ENCODE peak calls at places on chromosomes 16 and 17, in seven cellular contexts. E, I, Y, A, S, B and U are unnamed samples.
A peak's percentile ranks its signal among the peaks of the same experiment; 100 is the strongest.

GRCh38 chr17:46819906-46820351 is 1.4 kb upstream of the WNT3 start:
- DNase-seq in E (no peak), I (no peak), Y (no peak), A (no peak), S (no peak), B (no peak), U (no peak)

GRCh38 chr17:35089846-35090193 is 26.3 kb upstream of the RFFL start:
- DNase-seq in E (no peak), I (peak; percentile 30), Y (peak; percentile 58), A (no peak), S (peak; percentile 68), B (no peak), U (peak; percentile 64)

GRCh38 chr16:77585852-77586251 is 136.5 kb upstream of the NUDT7 start:
- DNase-seq in E (no peak), I (no peak), Y (no peak), A (no peak), S (peak; percentile 51), B (no peak), U (no peak)

GRCh38 chr16:71387045-71387871 is 28.7 kb downstream of the CALB2 start:
- DNase-seq in E (no peak), I (no peak), Y (no peak), A (no peak), S (no peak), B (no peak), U (no peak)

GRCh38 chr17:81223758-81224122 is 975 bp upstream of the CEP131 start:
- DNase-seq in E (no peak), I (no peak), Y (no peak), A (no peak), S (peak; percentile 26), B (no peak), U (no peak)

GRCh38 chr17:37045271-37045946 is 96.7 kb downstream of the AATF start:
- DNase-seq in E (no peak), I (no peak), Y (no peak), A (no peak), S (no peak), B (no peak), U (no peak)

GRCh38 chr17:27760069-27760885 is 40.1 kb downstream of the NOS2 start:
- DNase-seq in E (peak; percentile 75), I (peak; percentile 16), Y (peak; percentile 61), A (peak; percentile 66), S (peak; percentile 57), B (peak; percentile 70), U (no peak)

GRCh38 chr17:15951368-15952047 is 6.6 kb downstream of the ADORA2B start:
- DNase-seq in E (no peak), I (no peak), Y (no peak), A (no peak), S (peak; percentile 2), B (no peak), U (no peak)

GRCh38 chr17:9875441-9875840 is 29.6 kb downstream of the RCVRN start:
- DNase-seq in E (no peak), I (peak; percentile 81), Y (peak; percentile 28), A (no peak), S (peak; percentile 79), B (peak; percentile 52), U (no peak)

GRCh38 chr17:73104450-73104849 is 12.0 kb upstream of the SLC39A11 start:
- DNase-seq in E (no peak), I (no peak), Y (no peak), A (no peak), S (no peak), B (no peak), U (no peak)

GRCh38 chr17:29176500-29177351 is 3.5 kb downstream of the MYO18A start:
- DNase-seq in E (no peak), I (no peak), Y (peak; percentile 58), A (peak; percentile 54), S (peak; percentile 59), B (no peak), U (no peak)

GRCh38 chr17:21502301-21502700 is 126.1 kb downstream of the KCNJ12 start:
- DNase-seq in E (no peak), I (no peak), Y (no peak), A (no peak), S (no peak), B (no peak), U (no peak)

GRCh38 chr17:53454337-53454736 is 368.4 kb upstream of the KIF2B start:
- DNase-seq in E (no peak), I (no peak), Y (no peak), A (no peak), S (no peak), B (no peak), U (no peak)

GRCh38 chr17:49450735-49451134 is 36.1 kb upstream of the PHB1 start:
- DNase-seq in E (no peak), I (peak; percentile 39), Y (peak; percentile 70), A (no peak), S (peak; percentile 43), B (no peak), U (no peak)

GRCh38 chr16:13543850-13544249 is 376.1 kb upstream of the ERCC4 start:
- DNase-seq in E (no peak), I (no peak), Y (no peak), A (no peak), S (no peak), B (no peak), U (no peak)

GRCh38 chr16:2296662-2297505 is 29.0 kb upstream of the RNPS1 start:
- DNase-seq in E (no peak), I (peak; percentile 24), Y (peak; percentile 45), A (no peak), S (peak; percentile 42), B (no peak), U (peak; percentile 47)

GRCh38 chr17:13735444-13735843 is 133.7 kb upstream of the HS3ST3A1 start:
- DNase-seq in E (no peak), I (peak; percentile 27), Y (peak; percentile 71), A (no peak), S (peak; percentile 29), B (no peak), U (no peak)

GRCh38 chr16:66923247-66923851 is 2.0 kb downstream of the RRAD start:
- DNase-seq in E (peak; percentile 95), I (no peak), Y (no peak), A (no peak), S (no peak), B (peak; percentile 91), U (no peak)

GRCh38 chr16:34802396-34802795 is 1343.0 kb downstream of the TP53TG3F start:
- DNase-seq in E (no peak), I (no peak), Y (no peak), A (no peak), S (no peak), B (no peak), U (no peak)

GRCh38 chr17:45687594-45687993 is 96.5 kb upstream of the CRHR1 start:
- DNase-seq in E (no peak), I (no peak), Y (no peak), A (no peak), S (no peak), B (no peak), U (no peak)

GRCh38 chr17:45688353-45688752 is 95.8 kb upstream of the CRHR1 start:
- DNase-seq in E (no peak), I (no peak), Y (no peak), A (no peak), S (peak; percentile 14), B (no peak), U (peak; percentile 24)

GRCh38 chr17:45681706-45682105 is 102.4 kb upstream of the CRHR1 start:
- DNase-seq in E (no peak), I (no peak), Y (no peak), A (no peak), S (no peak), B (no peak), U (no peak)

GRCh38 chr17:45688820-45689219 is 95.3 kb upstream of the CRHR1 start:
- DNase-seq in E (no peak), I (no peak), Y (no peak), A (no peak), S (no peak), B (no peak), U (peak; percentile 15)

GRCh38 chr17:45686250-45686649 is 97.9 kb upstream of the CRHR1 start:
- DNase-seq in E (no peak), I (no peak), Y (no peak), A (no peak), S (no peak), B (no peak), U (no peak)
- TF ChIP-seq CTCF in E (no peak), I (no peak), Y (no peak), A (no peak), S (no peak), B (no peak), U (no peak)

DNA sequence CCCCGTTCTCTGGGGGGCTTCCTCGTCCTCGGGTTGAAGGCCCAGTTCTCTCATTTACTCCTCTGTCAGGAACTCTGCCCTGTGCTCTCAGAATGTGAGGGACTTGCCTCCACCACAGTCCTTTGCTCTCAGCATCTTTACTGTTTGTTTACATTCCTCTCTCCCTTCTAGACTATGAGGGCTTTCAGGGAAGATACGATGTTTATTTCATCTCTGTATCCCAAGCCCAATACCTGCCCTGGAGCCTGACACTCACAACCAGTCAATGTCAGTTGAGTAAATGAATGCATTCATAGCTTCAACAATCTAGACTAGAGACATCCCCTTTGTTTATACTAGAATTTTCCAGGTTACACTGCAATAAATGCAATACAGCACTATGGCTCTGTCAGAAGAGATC is 409.6 kb upstream of the CDH11 start:
- DNase-seq in E (no peak), I (no peak), Y (no peak), A (no peak), S (no peak), B (no peak), U (no peak)
- TF ChIP-seq CTCF in E (no peak), I (no peak), Y (no peak), A (no peak), S (no peak), B (no peak), U (no peak)

GRCh38 chr17:78828470-78829185 is 12.0 kb downstream of the USP36 start:
- DNase-seq in E (no peak), I (peak; percentile 48), Y (peak; percentile 79), A (no peak), S (peak; percentile 53), B (no peak), U (no peak)
- TF ChIP-seq CTCF in E (no peak), I (peak; percentile 53), Y (peak; percentile 68), A (no peak), S (peak; percentile 73), B (no peak), U (peak; percentile 21)

GRCh38 chr17:3479988-3480387 is 4.2 kb downstream of the ASPA start:
- DNase-seq in E (no peak), I (no peak), Y (no peak), A (no peak), S (no peak), B (no peak), U (no peak)

GRCh38 chr17:3472137-3472536 is 518 bp upstream of the SPATA22 start:
- DNase-seq in E (no peak), I (no peak), Y (no peak), A (no peak), S (no peak), B (no peak), U (no peak)

GRCh38 chr17:3475155-3475808 is 515 bp upstream of the ASPA start:
- DNase-seq in E (no peak), I (no peak), Y (no peak), A (no peak), S (no peak), B (no peak), U (no peak)

GRCh38 chr17:3474212-3474611 is 1.6 kb upstream of the ASPA start:
- DNase-seq in E (no peak), I (peak; percentile 21), Y (no peak), A (no peak), S (peak; percentile 9), B (no peak), U (no peak)

GRCh38 chr17:3475812-3476686 is at the start of gene ASPA:
- DNase-seq in E (no peak), I (peak; percentile 49), Y (no peak), A (no peak), S (no peak), B (no peak), U (no peak)
- TF ChIP-seq CTCF in E (no peak), I (peak; percentile 8), Y (no peak), A (no peak), S (no peak), B (no peak), U (no peak)